ENCODE peak calls at places on chromosomes 7 and 10, in four cellular contexts. Y is GM12878, U is HepG2, Q is K562. Z is an unnamed sample.

GRCh38 chr10:70803768-70804423 is 11.9 kb upstream of the SGPL1 start:
- DNase-seq in U (no peak), Q (no peak), Y (no peak), Z (no peak)

GRCh38 chr7:156001496-156002260 is 189.4 kb upstream of the SHH start:
- DNase-seq in U (no peak), Y (no peak), Q (no peak), Z (no peak)

GRCh38 chr10:110078317-110078716 is 70.5 kb downstream of the ADD3 start:
- DNase-seq in U (no peak), Y (no peak), Q (no peak), Z (no peak)

GRCh38 chr10:68137174-68137573 is 27.9 kb downstream of the MYPN start:
- DNase-seq in Q (no peak), Y (no peak), U (no peak), Z (no peak)

GRCh38 chr10:46091834-46092522 is 45.9 kb upstream of the MSMB start:
- DNase-seq in Y (no peak), Q (no peak), U (no peak), Z (no peak)

GRCh38 chr7:43905954-43906326 is 456 bp downstream of the URGCP start:
- DNase-seq in U (peak), Y (no peak), Q (peak), Z (peak)

GRCh38 chr7:143408686-143409551 is at the start of gene EPHA1:
- DNase-seq in Y (no peak), Q (peak), U (no peak), Z (peak)

GRCh38 chr7:128053023-128053422 is 21.8 kb upstream of the LRRC4 start:
- DNase-seq in U (no peak), Q (peak), Y (no peak), Z (no peak)

GRCh38 chr7:108329514-108329913 is 126.7 kb downstream of the NRCAM start:
- DNase-seq in U (no peak), Q (no peak), Y (no peak), Z (no peak)

GRCh38 chr10:70508912-70509366 is 30.4 kb downstream of the PALD1 start:
- DNase-seq in Y (no peak), Q (no peak), U (no peak), Z (no peak)

GRCh38 chr10:48476279-48476982 is 128.4 kb downstream of the ARHGAP22 start:
- DNase-seq in Y (no peak), U (no peak), Q (no peak), Z (no peak)
- TF ChIP-seq FOXM1 in Y (no peak), U (no peak), Q (no peak), Z (no peak)

GRCh38 chr10:59102394-59102793 is 74.0 kb upstream of the PHYHIPL start:
- DNase-seq in U (no peak), Y (no peak), Q (no peak), Z (no peak)

GRCh38 chr10:59096631-59097030 is 79.8 kb upstream of the PHYHIPL start:
- DNase-seq in U (no peak), Y (no peak), Q (no peak), Z (no peak)

GRCh38 chr10:59098811-59099452 is 77.5 kb upstream of the PHYHIPL start:
- DNase-seq in Y (no peak), U (no peak), Q (no peak), Z (no peak)

GRCh38 chr10:59098387-59098786 is 78.1 kb upstream of the PHYHIPL start:
- DNase-seq in Y (no peak), U (no peak), Q (no peak), Z (no peak)

DNA sequence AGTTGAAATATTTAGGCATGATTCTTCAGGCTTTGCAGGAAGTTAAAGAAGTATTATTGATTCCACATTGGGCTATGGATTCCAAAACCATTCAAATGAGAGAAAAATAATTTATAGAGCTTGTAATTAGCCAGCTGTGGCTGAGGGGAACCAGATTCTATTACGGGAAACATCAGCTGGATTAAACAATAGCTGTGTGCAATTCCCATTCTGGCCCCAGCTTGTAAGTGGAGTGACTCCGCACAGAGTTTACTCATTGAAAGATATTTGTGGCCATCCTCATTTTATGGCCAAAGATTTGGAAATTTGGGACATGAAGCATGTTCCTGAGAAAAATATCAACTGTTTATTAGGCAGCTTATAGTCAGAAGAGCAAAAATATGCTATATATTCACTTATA is 76.9 kb upstream of the PHYHIPL start:
- DNase-seq in Y (no peak), Q (no peak), U (no peak), Z (no peak)
- TF ChIP-seq FOXK2 in Y (no peak), Q (no peak), U (no peak), Z (no peak)

GRCh38 chr10:77805676-77806075 is 120.9 kb downstream of the DLG5 start:
- DNase-seq in Q (no peak), U (no peak), Y (no peak), Z (no peak)
- TF ChIP-seq SP1 in Q (no peak), U (no peak), Y (no peak), Z (no peak)

DNA sequence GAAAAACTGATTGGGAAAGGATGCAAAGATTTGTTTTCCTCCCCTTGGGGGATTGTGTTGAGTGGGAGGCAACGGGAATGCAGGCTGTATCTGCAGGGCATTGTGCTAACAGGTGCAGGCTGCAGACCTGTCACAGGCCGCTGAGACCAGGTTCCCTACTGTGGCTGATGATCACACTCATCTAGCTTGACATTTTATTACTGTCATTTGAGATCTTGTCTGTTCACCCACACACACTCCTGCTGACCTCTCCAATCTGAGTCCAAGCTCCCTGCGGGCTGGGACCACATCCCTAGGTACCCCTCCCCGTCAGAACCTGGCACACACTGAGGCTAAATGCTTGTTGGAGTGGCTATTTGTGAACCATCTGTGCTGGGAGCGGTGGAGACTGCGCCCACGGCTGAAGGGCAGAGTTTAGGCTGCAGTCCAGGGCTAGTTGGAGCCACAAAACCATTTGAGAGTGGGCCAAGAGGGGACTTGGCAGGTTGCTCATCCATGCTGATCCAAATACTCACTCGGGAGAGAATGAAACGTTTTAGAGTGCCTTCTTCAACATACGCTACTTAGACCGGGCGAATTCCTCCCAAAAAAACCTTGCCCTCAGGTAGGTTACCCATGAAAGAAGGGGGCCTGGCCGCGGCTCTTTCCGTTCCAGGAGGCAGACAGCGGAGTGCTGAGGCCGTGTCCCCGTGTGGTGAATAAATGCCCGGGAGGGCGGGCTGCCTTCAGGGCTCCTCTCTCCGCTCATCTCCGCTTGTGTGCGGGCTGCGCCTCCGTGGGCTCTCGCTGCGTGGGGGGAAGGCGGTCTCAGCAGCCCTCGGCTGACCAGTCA is 164.4 kb downstream of the RGS10 start:
- DNase-seq in U (no peak), Y (no peak), Q (no peak), Z (no peak)
- TF ChIP-seq FOXM1 in U (no peak), Y (no peak), Q (no peak), Z (no peak)

GRCh38 chr7:87886875-87887274 is 10.6 kb downstream of the DBF4 start:
- DNase-seq in Y (no peak), U (peak), Q (no peak), Z (no peak)
- TF ChIP-seq FOXK2 in Y (no peak), U (no peak), Q (no peak), Z (no peak)

DNA sequence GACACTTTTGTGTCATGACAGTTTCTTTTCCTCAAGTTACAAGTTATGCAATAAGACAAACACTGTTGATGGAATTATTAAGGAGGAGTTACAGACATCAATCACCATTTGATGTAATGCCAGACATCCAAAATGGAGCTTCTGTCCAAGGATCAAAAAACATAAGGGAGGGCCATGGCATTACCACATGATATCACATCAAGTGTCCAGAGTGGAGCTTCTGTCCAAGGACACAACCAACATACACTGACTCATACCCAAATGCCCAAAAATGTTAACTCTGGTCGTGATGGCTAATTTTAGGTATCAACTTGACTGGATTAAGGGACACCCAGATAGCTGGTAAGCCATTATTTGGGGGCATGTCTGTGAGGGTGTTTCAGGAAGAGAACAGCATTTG is 140.4 kb downstream of the DOCK4 start:
- DNase-seq in Y (no peak), U (no peak), Q (no peak), Z (no peak)
- TF ChIP-seq SP1 in Y (no peak), U (no peak), Q (no peak), Z (no peak)

GRCh38 chr7:8129323-8129659 is 132.7 kb downstream of the ICA1 start:
- DNase-seq in U (no peak), Q (no peak), Y (no peak), Z (no peak)

GRCh38 chr7:8128457-8129322 is 133.3 kb downstream of the ICA1 start:
- DNase-seq in U (no peak), Y (no peak), Q (no peak), Z (no peak)

GRCh38 chr7:8121243-8121642 is 140.7 kb downstream of the ICA1 start:
- DNase-seq in Y (no peak), Q (no peak), U (no peak), Z (no peak)

GRCh38 chr7:8126768-8127167 is 135.2 kb downstream of the ICA1 start:
- DNase-seq in U (peak), Q (no peak), Y (no peak), Z (no peak)

GRCh38 chr7:8125680-8126444 is 136.1 kb downstream of the ICA1 start:
- DNase-seq in Y (peak), Q (no peak), U (no peak), Z (no peak)
- TF ChIP-seq FOXM1 in Y (no peak), Q (no peak), U (no peak), Z (no peak)

GRCh38 chr10:122112021-122112616 is 123.2 kb downstream of the TACC2 start:
- DNase-seq in Y (no peak), U (no peak), Q (no peak), Z (no peak)

GRCh38 chr10:122114156-122114747 is 125.3 kb downstream of the TACC2 start:
- DNase-seq in Q (no peak), U (no peak), Y (no peak), Z (no peak)

GRCh38 chr10:122115874-122116273 is 126.9 kb downstream of the TACC2 start:
- DNase-seq in Y (no peak), U (no peak), Q (no peak), Z (no peak)

GRCh38 chr10:122112625-122113160 is 123.7 kb downstream of the TACC2 start:
- DNase-seq in Y (no peak), U (peak), Q (peak), Z (peak)

GRCh38 chr10:122113161-122113944 is 124.4 kb downstream of the TACC2 start:
- DNase-seq in Q (no peak), Y (no peak), U (peak), Z (peak)
- TF ChIP-seq FOXK2 in Q (no peak), Y (no peak), U (no peak), Z (no peak)

DNA sequence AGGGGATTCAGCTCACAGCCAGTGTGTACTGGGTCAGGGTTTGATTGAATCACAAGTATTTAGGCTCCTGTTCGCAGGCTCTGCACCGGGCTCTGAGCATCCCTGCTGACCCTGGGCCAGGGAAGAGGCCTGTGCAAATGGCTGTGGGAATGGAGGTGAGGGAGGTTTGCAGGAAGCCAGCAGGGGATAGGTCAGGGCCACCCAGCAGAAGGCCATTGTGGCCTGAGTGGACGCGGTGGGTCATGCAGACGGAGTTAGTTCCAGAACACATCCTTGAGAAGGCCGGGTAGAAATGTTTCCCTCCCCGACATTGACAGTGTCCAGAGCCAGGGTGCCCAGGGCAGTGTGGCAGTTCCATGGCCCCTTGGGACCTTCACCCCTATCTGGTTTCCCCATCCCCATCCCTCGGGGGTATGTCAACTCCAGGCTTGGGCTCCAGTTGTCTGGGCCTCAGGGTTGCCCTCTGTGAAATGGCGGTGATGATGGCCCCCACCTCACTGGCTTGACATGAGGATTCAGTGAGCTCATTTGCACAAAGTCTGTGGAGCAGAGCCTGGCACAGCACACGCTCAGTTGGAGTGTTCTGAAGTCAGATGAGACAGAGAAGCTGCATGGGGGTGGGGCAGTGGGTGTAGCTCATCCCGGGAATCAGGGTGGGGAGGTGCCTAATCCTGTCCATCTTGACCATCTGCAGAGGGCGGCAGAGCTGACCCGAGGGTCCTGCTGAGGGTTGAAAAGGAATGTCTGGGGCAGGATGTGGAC is 107.6 kb downstream of the ADCY1 start:
- DNase-seq in U (no peak), Q (no peak), Y (no peak), Z (no peak)
- TF ChIP-seq SP1 in U (no peak), Q (no peak), Y (no peak), Z (no peak)